ENCODE peak calls at places on chromosomes 7 and 10, in ten cellular contexts. S, W, F, J, H, Y, V, L, E and N are unnamed samples. For H3K4me1, the result is how much of the 10 kb centered on the place peaks cover.

GRCh38 chr10:69748621-69749020 is 53.1 kb upstream of the COL13A1 start:
- DNase-seq in S (no peak), W (no peak), F (no peak), J (no peak), H (no peak), Y (no peak), V (no peak), L (no peak), E (no peak), N (no peak)

GRCh38 chr10:99387071-99387470 is 43.4 kb downstream of the GOT1 start:
- DNase-seq in S (no peak), W (no peak), F (no peak), J (no peak), H (no peak), Y (no peak), V (no peak), L (no peak), E (no peak), N (no peak)

GRCh38 chr7:17144313-17144712 is 154.1 kb upstream of the AHR start:
- DNase-seq in S (peak), W (no peak), F (no peak), J (no peak), H (no peak), Y (no peak), V (no peak), L (peak), E (peak), N (peak)

GRCh38 chr10:123266981-123267380 is 112.8 kb downstream of the BUB3 start:
- DNase-seq in S (no peak), W (no peak), F (no peak), J (no peak), H (no peak), Y (no peak), V (no peak), L (peak), E (no peak), N (no peak)

GRCh38 chr10:114714281-114714741 is 56.2 kb upstream of the ABLIM1 start:
- DNase-seq in S (peak), W (no peak), F (no peak), J (no peak), H (no peak), Y (no peak), V (no peak), L (peak), E (peak), N (peak)

GRCh38 chr7:17485905-17486304 is 187.5 kb downstream of the AHR start:
- DNase-seq in S (no peak), W (no peak), F (no peak), J (no peak), H (no peak), Y (no peak), V (no peak), L (peak), E (no peak), N (no peak)

GRCh38 chr10:69912584-69912983 is 110.9 kb downstream of the COL13A1 start:
- DNase-seq in S (peak), W (no peak), F (no peak), J (no peak), H (no peak), Y (no peak), V (no peak), L (no peak), E (peak), N (no peak)

GRCh38 chr10:109981641-109982040 is 26.1 kb upstream of the ADD3 start:
- DNase-seq in S (peak), W (no peak), F (no peak), J (no peak), H (no peak), Y (no peak), V (no peak), L (no peak), E (no peak), N (no peak)

GRCh38 chr10:103685880-103686669 is 169.3 kb downstream of the SH3PXD2A start:
- DNase-seq in S (peak), W (peak), F (peak), J (peak), H (peak), Y (peak), V (peak), L (peak), E (peak), N (no peak)

GRCh38 chr10:62584216-62584615 is 210.0 kb downstream of the ZNF365 start:
- DNase-seq in S (peak), W (no peak), F (no peak), J (no peak), H (no peak), Y (no peak), V (no peak), L (peak), E (no peak), N (peak)

GRCh38 chr10:124830445-124830844 is 28.8 kb downstream of the ABRAXAS2 start:
- DNase-seq in S (no peak), W (no peak), F (no peak), J (no peak), H (no peak), Y (no peak), V (no peak), L (no peak), E (no peak), N (no peak)

GRCh38 chr10:124827474-124827873 is 25.9 kb downstream of the ABRAXAS2 start:
- DNase-seq in S (peak), W (peak), F (no peak), J (no peak), H (peak), Y (no peak), V (no peak), L (peak), E (peak), N (no peak)

GRCh38 chr10:124831116-124831515 is 29.5 kb downstream of the ABRAXAS2 start:
- DNase-seq in S (no peak), W (no peak), F (no peak), J (no peak), H (no peak), Y (no peak), V (no peak), L (no peak), E (no peak), N (no peak)

GRCh38 chr10:124825702-124826101 is 24.1 kb downstream of the ABRAXAS2 start:
- DNase-seq in S (no peak), W (no peak), F (no peak), J (no peak), H (no peak), Y (no peak), V (no peak), L (no peak), E (no peak), N (no peak)

DNA sequence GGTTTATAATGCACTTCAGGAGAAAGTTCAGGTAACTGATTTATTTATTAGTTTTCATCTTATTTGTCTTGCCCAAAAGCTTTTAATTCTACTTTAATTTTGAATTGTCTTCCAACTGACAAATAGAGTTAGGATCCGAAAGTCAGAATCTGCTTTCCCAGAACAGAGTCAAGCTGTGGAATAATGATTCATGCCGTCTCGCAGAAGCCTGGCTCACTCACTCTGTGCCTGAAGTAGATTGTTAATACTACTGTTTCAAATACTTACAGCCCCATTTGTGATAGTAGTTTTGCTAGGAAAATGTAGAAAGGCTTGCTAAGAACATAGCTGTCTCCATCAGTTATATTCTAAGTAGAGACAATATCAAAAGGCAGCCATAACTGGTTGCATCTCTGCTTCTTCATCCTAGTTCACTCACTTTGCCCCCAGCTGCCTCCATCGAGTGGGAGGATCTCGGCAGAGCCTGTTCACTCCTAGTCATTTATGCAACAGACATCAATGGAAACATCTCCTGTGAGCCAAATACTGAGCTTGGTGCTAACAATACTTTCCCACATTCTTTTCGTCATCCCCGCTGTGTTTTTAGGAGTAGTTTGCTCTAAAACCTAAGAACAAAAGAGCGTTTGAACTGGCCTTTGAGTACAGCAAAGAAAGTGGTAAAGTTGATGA is 28.0 kb downstream of the ABRAXAS2 start:
- DNase-seq in S (no peak), W (no peak), F (no peak), J (no peak), H (no peak), Y (no peak), V (no peak), L (no peak), E (no peak), N (no peak)
- H3K27ac ChIP-seq in S (no peak), W (peak), F (no peak), J (no peak), H (no peak), Y (no peak), V (no peak), L (no peak), E (no peak), N (no peak)

GRCh38 chr7:134316539-134317344 is at the start of gene SLC35B4:
- DNase-seq in S (peak), W (peak), F (peak), J (peak), H (peak), Y (peak), V (peak), L (peak), E (peak), N (peak)
- TF ChIP-seq CTCF in S (peak), W (peak), F (peak), J (peak), H (peak), Y (peak), V (peak), L (peak), E (peak), N (peak)

GRCh38 chr7:151728286-151728660 is 148.6 kb downstream of the PRKAG2 start:
- DNase-seq in S (no peak), W (no peak), F (no peak), J (no peak), H (no peak), Y (no peak), V (no peak), L (no peak), E (no peak), N (no peak)

GRCh38 chr7:151726875-151727578 is 149.9 kb downstream of the PRKAG2 start:
- DNase-seq in S (no peak), W (no peak), F (peak), J (peak), H (no peak), Y (no peak), V (no peak), L (no peak), E (no peak), N (no peak)

GRCh38 chr7:151727579-151728285 is 149.2 kb downstream of the PRKAG2 start:
- DNase-seq in S (peak), W (peak), F (peak), J (peak), H (no peak), Y (peak), V (peak), L (peak), E (peak), N (peak)

GRCh38 chr7:151729521-151729921 is 147.4 kb downstream of the PRKAG2 start:
- DNase-seq in S (no peak), W (no peak), F (no peak), J (peak), H (no peak), Y (no peak), V (no peak), L (no peak), E (no peak), N (no peak)

DNA sequence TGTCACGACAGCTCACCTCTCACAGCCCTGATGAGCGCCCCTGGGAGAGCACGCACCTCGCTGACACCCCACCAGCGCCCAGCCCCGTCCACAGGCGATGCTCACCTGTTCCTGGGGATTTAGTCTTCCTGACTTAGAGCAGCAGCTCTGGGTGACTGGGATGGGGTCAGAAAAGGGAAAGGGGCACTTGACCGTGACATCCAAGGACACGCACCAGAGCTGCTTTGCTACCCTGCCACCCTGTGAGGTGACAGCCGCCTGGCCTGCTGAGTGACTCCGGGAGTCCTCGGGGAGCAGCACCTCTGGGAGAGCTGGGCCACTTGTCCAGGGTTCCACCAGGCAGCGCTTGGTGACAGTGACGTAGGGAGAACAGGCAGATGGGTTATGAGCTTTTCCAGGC is 148.2 kb downstream of the PRKAG2 start:
- DNase-seq in S (no peak), W (no peak), F (no peak), J (peak), H (no peak), Y (no peak), V (no peak), L (no peak), E (no peak), N (no peak)
- H3K4me1 ChIP-seq in S (under half), W (under half), F (under half), J (under half), H (under half), Y (under half), V (under half), L (under half), E (under half), N (under half)

GRCh38 chr10:107561136-107561650 is 396.7 kb upstream of the SORCS1 start:
- DNase-seq in S (no peak), W (no peak), F (no peak), J (no peak), H (no peak), Y (no peak), V (no peak), L (no peak), E (no peak), N (no peak)
- H3K27ac ChIP-seq in S (no peak), W (no peak), F (no peak), J (no peak), H (no peak), Y (no peak), V (no peak), L (no peak), E (no peak), N (no peak)

GRCh38 chr7:110084177-110084807 is 1006.6 kb upstream of the LRRN3 start:
- DNase-seq in S (no peak), W (no peak), F (peak), J (no peak), H (no peak), Y (no peak), V (no peak), L (peak), E (no peak), N (no peak)

GRCh38 chr7:110095372-110096052 is 995.4 kb upstream of the LRRN3 start:
- DNase-seq in S (no peak), W (no peak), F (no peak), J (no peak), H (no peak), Y (no peak), V (no peak), L (no peak), E (no peak), N (no peak)

DNA sequence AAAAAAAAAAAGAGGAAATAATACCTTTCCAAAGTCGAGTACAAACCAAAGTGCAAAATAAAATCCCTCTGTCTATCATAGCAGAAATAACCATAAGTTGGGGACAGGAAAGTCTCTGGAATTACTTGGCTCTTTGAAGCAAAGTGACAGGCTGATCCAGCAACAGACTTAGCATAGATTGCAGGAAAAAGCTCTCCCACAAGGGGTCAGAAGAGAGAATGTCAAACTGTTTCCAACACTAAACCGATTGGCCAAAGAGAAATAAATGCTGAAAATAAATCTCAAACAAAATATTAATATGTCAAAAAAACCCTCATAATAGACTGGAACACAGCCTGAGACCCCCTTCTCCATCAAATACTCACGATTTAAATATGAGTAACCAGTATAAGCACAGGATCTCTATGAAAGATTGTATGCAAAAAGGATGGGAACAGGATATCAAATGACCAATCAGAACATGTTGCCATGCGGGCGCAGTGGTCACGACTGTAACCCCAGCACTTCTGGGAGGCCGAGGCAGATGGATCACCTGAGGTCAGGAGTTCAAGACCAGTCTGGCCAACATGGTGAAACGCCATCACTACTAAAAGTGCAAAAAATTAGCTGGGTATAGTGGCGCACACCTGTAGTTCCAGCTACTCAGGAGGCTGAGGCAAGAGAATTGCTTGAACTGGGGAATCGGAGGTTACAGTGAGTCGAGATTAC is 1000.7 kb upstream of the LRRN3 start:
- DNase-seq in S (peak), W (no peak), F (no peak), J (no peak), H (peak), Y (no peak), V (peak), L (peak), E (peak), N (peak)
- TF ChIP-seq CTCF in S (peak), W (no peak), F (peak), J (no peak), H (peak), Y (peak), V (peak), L (peak), E (peak), N (peak)

GRCh38 chr7:42924223-42924877 is 7.6 kb downstream of the PSMA2 start:
- DNase-seq in S (no peak), W (no peak), F (no peak), J (no peak), H (no peak), Y (no peak), V (no peak), L (no peak), E (no peak), N (no peak)
- H3K4me1 ChIP-seq in S (under half), W (under half), F (under half), J (under half), H (under half), Y (under half), V (under half), L (under half), E (under half), N (under half)

GRCh38 chr7:30553141-30553540 is 41.5 kb upstream of the GARS1 start:
- DNase-seq in S (no peak), W (no peak), F (no peak), J (no peak), H (no peak), Y (no peak), V (no peak), L (no peak), E (no peak), N (no peak)
- H3K27ac ChIP-seq in S (no peak), W (no peak), F (no peak), J (no peak), H (no peak), Y (no peak), V (no peak), L (no peak), E (no peak), N (no peak)